ENCODE peak calls at places on chromosomes 11 and 22, in five cellular contexts. One of them, this sample, is unnamed.

GRCh38 chr11:134958336-134958640 is 546.2 kb upstream of the B3GAT1 start:
- DNase-seq in WTC11: no peak
- DNase-seq in thyroid gland: no peak
- DNase-seq in mesothelial cell of epicardium: peak
- DNase-seq in GM23338: no peak
- DNase-seq in this sample: no peak

GRCh38 chr11:101706541-101706940 is 122.7 kb upstream of the TRPC6 start:
- DNase-seq in mesothelial cell of epicardium: no peak
- DNase-seq in thyroid gland: no peak
- DNase-seq in GM23338: no peak
- DNase-seq in WTC11: no peak
- DNase-seq in this sample: no peak

GRCh38 chr11:72245232-72245816 is 1.3 kb upstream of the PHOX2A start:
- DNase-seq in mesothelial cell of epicardium: no peak
- DNase-seq in thyroid gland: no peak
- DNase-seq in GM23338: peak
- DNase-seq in WTC11: no peak
- DNase-seq in this sample: no peak

GRCh38 chr22:17431179-17431578 is 61.9 kb downstream of the CECR2 start:
- DNase-seq in thyroid gland: no peak
- DNase-seq in WTC11: no peak
- DNase-seq in mesothelial cell of epicardium: no peak
- DNase-seq in GM23338: no peak
- DNase-seq in this sample: no peak

GRCh38 chr11:2268911-2269600 is 1.3 kb downstream of the ASCL2 start:
- DNase-seq in thyroid gland: peak
- DNase-seq in GM23338: peak
- DNase-seq in WTC11: peak
- DNase-seq in mesothelial cell of epicardium: peak
- DNase-seq in this sample: peak

GRCh38 chr22:35918466-35918865 is 110.2 kb downstream of the RBFOX2 start:
- DNase-seq in WTC11: no peak
- DNase-seq in GM23338: no peak
- DNase-seq in mesothelial cell of epicardium: no peak
- DNase-seq in thyroid gland: no peak
- DNase-seq in this sample: no peak

GRCh38 chr22:36194385-36194784 is 7.2 kb downstream of the APOL4 start:
- DNase-seq in thyroid gland: no peak
- DNase-seq in mesothelial cell of epicardium: no peak
- DNase-seq in GM23338: no peak
- DNase-seq in WTC11: no peak
- DNase-seq in this sample: no peak

GRCh38 chr22:41201146-41201545 is 4.0 kb upstream of the L3MBTL2 start:
- DNase-seq in thyroid gland: no peak
- DNase-seq in GM23338: no peak
- DNase-seq in mesothelial cell of epicardium: no peak
- DNase-seq in WTC11: no peak
- DNase-seq in this sample: no peak

GRCh38 chr11:131888230-131888826 is 517.9 kb downstream of the NTM start:
- DNase-seq in WTC11: no peak
- DNase-seq in mesothelial cell of epicardium: no peak
- DNase-seq in thyroid gland: no peak
- DNase-seq in GM23338: no peak
- DNase-seq in this sample: no peak

GRCh38 chr11:103499710-103500340 is 390.6 kb downstream of the DYNC2H1 start:
- DNase-seq in GM23338: no peak
- DNase-seq in thyroid gland: no peak
- DNase-seq in WTC11: no peak
- DNase-seq in mesothelial cell of epicardium: no peak
- DNase-seq in this sample: no peak

GRCh38 chr11:79312591-79313267 is 128.1 kb downstream of the TENM4 start:
- DNase-seq in mesothelial cell of epicardium: no peak
- DNase-seq in WTC11: no peak
- DNase-seq in GM23338: no peak
- DNase-seq in thyroid gland: peak
- DNase-seq in this sample: no peak

GRCh38 chr11:57459112-57460016 is 964 bp upstream of the RTN4RL2 start:
- DNase-seq in GM23338: peak
- DNase-seq in mesothelial cell of epicardium: no peak
- DNase-seq in WTC11: peak
- DNase-seq in thyroid gland: no peak
- DNase-seq in this sample: no peak

GRCh38 chr11:26792956-26793355 is 71.1 kb upstream of the SLC5A12 start:
- DNase-seq in GM23338: no peak
- DNase-seq in mesothelial cell of epicardium: no peak
- DNase-seq in thyroid gland: no peak
- DNase-seq in WTC11: no peak
- DNase-seq in this sample: no peak

GRCh38 chr22:17972385-17973181 is 51.8 kb downstream of the MICAL3 start:
- DNase-seq in WTC11: no peak
- DNase-seq in thyroid gland: peak
- DNase-seq in GM23338: peak
- DNase-seq in mesothelial cell of epicardium: no peak
- DNase-seq in this sample: no peak

GRCh38 chr22:26529345-26529744 is 17.1 kb upstream of the TFIP11 start:
- DNase-seq in thyroid gland: no peak
- DNase-seq in mesothelial cell of epicardium: no peak
- DNase-seq in GM23338: no peak
- DNase-seq in WTC11: no peak
- DNase-seq in this sample: no peak

GRCh38 chr11:35629914-35630313 is 11.7 kb downstream of the FJX1 start:
- DNase-seq in mesothelial cell of epicardium: no peak
- DNase-seq in WTC11: no peak
- DNase-seq in thyroid gland: no peak
- DNase-seq in GM23338: no peak
- DNase-seq in this sample: no peak

GRCh38 chr22:37925311-37925710 is 19.2 kb downstream of the MICALL1 start:
- DNase-seq in GM23338: no peak
- DNase-seq in mesothelial cell of epicardium: no peak
- DNase-seq in thyroid gland: no peak
- DNase-seq in WTC11: no peak
- DNase-seq in this sample: no peak

GRCh38 chr22:37925767-37926166 is 19.7 kb downstream of the MICALL1 start:
- DNase-seq in WTC11: no peak
- DNase-seq in mesothelial cell of epicardium: no peak
- DNase-seq in GM23338: no peak
- DNase-seq in thyroid gland: no peak
- DNase-seq in this sample: no peak

GRCh38 chr22:37924386-37925065 is 18.4 kb downstream of the MICALL1 start:
- DNase-seq in GM23338: no peak
- DNase-seq in thyroid gland: no peak
- DNase-seq in mesothelial cell of epicardium: no peak
- DNase-seq in WTC11: no peak
- DNase-seq in this sample: no peak

GRCh38 chr22:37927129-37927936 is 21.2 kb downstream of the MICALL1 start:
- DNase-seq in WTC11: no peak
- DNase-seq in GM23338: no peak
- DNase-seq in mesothelial cell of epicardium: no peak
- DNase-seq in thyroid gland: no peak
- DNase-seq in this sample: no peak

GRCh38 chr22:37926358-37926757 is 20.3 kb downstream of the MICALL1 start:
- DNase-seq in WTC11: no peak
- DNase-seq in GM23338: no peak
- DNase-seq in mesothelial cell of epicardium: no peak
- DNase-seq in thyroid gland: no peak
- DNase-seq in this sample: no peak
- TF ChIP-seq CTCF in WTC11: no peak
- TF ChIP-seq CTCF in GM23338: no peak
- TF ChIP-seq CTCF in mesothelial cell of epicardium: no peak
- TF ChIP-seq CTCF in thyroid gland: no peak
- TF ChIP-seq CTCF in this sample: no peak

DNA sequence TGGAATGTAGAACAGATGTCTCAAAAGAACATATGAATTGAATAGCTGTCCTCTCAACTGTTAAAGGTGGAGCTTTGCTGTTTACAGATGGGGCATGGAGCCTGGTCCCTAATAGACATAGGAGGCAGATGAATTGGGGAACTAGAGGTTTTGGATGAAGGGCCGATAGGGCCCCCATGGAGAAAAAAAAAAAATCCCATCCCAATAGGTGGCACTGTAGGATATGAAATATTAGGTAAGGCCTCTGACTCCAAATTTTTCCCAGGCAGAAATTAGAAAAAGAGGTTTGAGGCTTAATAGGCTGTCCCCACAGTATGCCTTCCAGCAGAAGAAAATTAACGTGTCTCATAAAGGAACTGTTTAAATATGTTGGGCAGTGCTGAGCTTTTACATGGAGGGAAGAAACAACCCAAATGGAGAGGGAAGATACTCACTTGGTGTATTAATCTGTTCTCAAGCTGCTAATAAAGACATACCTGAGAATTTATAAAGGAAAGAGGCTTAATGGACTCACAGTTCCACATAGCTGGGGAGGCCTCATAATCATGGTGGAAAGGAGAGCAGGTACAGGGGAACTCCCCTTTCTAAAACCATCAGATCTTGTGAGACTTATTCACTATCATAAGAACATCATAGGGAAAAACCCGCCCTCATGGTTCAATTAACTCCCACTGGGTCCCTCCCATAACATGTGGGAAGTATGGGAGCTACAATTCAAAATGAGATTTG is 30.1 kb upstream of the TMEM45B start:
- DNase-seq in WTC11: no peak
- DNase-seq in GM23338: peak
- DNase-seq in mesothelial cell of epicardium: no peak
- DNase-seq in thyroid gland: no peak
- DNase-seq in this sample: no peak
- TF ChIP-seq CTCF in WTC11: no peak
- TF ChIP-seq CTCF in GM23338: peak
- TF ChIP-seq CTCF in mesothelial cell of epicardium: no peak
- TF ChIP-seq CTCF in thyroid gland: no peak
- TF ChIP-seq CTCF in this sample: no peak

DNA sequence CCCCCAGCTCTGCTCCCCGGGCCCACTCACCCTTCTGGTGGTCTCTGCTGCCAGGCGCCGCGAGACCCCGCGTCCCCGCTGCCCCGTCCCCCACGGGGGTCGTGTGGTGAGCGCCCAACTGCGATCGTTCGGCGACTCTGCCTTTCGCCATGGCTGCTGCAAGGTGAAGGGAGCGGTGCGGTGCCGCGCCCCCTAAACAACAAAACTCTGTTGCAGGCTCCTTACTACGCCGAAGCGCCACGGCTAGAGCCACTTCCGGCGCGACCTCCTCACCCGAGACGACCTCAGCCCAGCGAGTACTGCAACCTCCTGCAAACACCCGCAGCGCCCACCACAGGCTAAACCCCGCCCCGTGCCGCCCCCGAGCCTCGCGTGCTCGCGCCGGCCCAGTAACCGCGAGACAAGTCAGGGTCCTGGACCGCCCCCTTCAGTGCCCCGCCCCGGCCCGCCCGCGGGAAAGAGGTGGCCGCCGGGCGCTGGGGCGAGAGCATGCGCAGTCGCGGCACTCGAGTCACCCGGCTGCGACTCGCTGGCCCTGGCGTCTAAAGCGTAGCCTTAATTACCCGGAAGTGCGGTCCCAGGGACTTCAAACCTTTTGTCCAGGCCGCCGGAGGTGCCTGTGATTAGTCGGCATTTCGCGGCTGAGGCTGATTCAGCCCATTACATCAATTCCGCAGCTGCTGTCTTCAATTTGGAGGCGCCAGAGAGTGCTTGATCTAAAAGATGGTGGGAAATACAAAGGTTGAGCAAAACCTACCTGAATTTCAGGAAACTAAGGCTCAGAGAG is at the start of gene TMEM41B:
- DNase-seq in thyroid gland: peak
- DNase-seq in GM23338: peak
- DNase-seq in mesothelial cell of epicardium: peak
- DNase-seq in WTC11: peak
- DNase-seq in this sample: peak
- TF ChIP-seq CTCF in thyroid gland: no peak
- TF ChIP-seq CTCF in GM23338: no peak
- TF ChIP-seq CTCF in mesothelial cell of epicardium: no peak
- TF ChIP-seq CTCF in WTC11: no peak
- TF ChIP-seq CTCF in this sample: no peak

DNA sequence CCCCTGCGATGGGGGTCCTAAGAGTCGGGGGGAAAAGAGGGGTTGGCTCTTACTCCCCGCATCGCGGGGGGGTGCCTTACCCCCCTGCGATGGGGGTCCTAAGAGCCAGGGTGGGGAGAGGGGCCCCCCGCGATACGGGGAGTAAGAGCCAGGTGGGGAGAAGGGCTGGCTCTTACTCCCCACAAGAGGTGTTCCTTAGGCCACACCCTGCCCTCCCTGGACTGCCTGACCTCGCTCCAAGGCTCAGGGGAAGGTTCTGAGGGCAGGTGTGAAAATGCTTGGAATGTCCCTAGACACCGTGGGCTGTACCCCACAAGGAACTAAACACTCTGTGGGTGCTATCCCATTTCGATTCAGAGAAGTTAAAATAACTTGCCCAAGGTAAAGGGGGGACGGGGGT is 7.8 kb downstream of the UNC93B1 start:
- DNase-seq in thyroid gland: no peak
- DNase-seq in mesothelial cell of epicardium: no peak
- DNase-seq in GM23338: no peak
- DNase-seq in WTC11: no peak
- DNase-seq in this sample: no peak
- TF ChIP-seq CTCF in thyroid gland: no peak
- TF ChIP-seq CTCF in mesothelial cell of epicardium: no peak
- TF ChIP-seq CTCF in GM23338: no peak
- TF ChIP-seq CTCF in WTC11: no peak
- TF ChIP-seq CTCF in this sample: no peak

DNA sequence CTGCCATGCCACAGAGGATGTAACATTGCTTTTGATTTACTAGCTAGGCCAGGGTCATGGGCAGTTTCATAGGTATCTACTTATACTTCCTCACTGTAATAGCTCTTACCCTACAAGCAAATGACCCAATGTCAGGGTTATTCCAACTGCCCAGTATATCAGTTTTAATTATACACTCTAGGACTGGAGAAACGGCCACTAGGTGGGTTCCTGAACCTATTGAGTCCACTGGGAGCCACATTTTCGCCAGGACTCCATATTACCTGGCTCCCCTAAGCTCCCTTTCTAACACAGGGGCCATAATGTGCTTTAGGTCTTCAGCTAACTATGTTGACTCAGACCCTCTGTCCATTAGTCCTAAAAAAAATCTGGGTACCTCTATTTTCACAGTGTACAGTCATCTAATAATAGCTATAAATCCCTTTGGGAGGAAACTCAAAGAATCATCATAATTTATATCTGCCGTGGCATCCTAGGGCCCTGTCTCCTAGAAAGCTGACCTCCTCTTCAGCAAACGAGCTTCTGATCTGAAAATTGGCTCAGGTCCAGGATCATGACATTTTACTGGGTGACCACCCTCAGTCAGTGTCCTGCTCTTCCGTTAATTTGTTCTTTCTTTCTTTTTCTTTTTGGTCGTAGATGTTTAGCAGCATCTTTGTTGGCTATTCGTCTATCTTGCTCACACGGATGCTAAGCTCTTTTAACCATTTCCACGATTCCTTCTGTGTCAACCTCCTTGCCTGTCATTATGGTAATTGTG is 244.3 kb downstream of the FAM76B start:
- DNase-seq in thyroid gland: no peak
- DNase-seq in GM23338: peak
- DNase-seq in mesothelial cell of epicardium: no peak
- DNase-seq in WTC11: peak
- DNase-seq in this sample: no peak
- TF ChIP-seq CTCF in thyroid gland: no peak
- TF ChIP-seq CTCF in GM23338: peak
- TF ChIP-seq CTCF in mesothelial cell of epicardium: no peak
- TF ChIP-seq CTCF in WTC11: no peak
- TF ChIP-seq CTCF in this sample: no peak

GRCh38 chr11:9748361-9748970 is 84.6 kb downstream of the SWAP70 start:
- DNase-seq in WTC11: peak
- DNase-seq in thyroid gland: peak
- DNase-seq in mesothelial cell of epicardium: no peak
- DNase-seq in GM23338: peak
- DNase-seq in this sample: peak
- TF ChIP-seq CTCF in WTC11: peak
- TF ChIP-seq CTCF in thyroid gland: peak
- TF ChIP-seq CTCF in mesothelial cell of epicardium: peak
- TF ChIP-seq CTCF in GM23338: peak
- TF ChIP-seq CTCF in this sample: peak

This sample was measured in natural killer cell.